ENCODE peak calls at places on chromosomes 1 and 21, in five cellular contexts. X, D, Y, Q and A are unnamed samples.
A peak's percentile ranks its signal among the peaks of the same experiment; 100 is the strongest.

GRCh38 chr1:192805832-192806323 is 3.0 kb upstream of the RGS2 start:
- DNase-seq in Q (no peak), X (peak; percentile 96), D (peak; percentile 91), Y (peak; percentile 78), A (no peak)

GRCh38 chr1:194194724-194195123 is 1008.3 kb upstream of the B3GALT2 start:
- DNase-seq in Y (no peak), D (peak; percentile 35), X (no peak), Q (no peak), A (no peak)

GRCh38 chr1:165376041-165376810 is 19.7 kb upstream of the LMX1A start:
- DNase-seq in Y (peak; percentile 91), X (peak; percentile 74), Q (peak; percentile 87), D (peak; percentile 20), A (peak; percentile 87)

GRCh38 chr1:81681570-81681969 is 119.2 kb upstream of the ADGRL2 start:
- DNase-seq in Q (no peak), Y (no peak), D (peak; percentile 47), X (peak; percentile 43), A (no peak)

GRCh38 chr21:44866780-44867179 is 6.7 kb downstream of the PTTG1IP start:
- DNase-seq in X (peak; percentile 86), Q (no peak), D (peak; percentile 66), Y (peak; percentile 66), A (no peak)

GRCh38 chr1:23598424-23598823 is 39.1 kb upstream of the ID3 start:
- DNase-seq in Y (peak; percentile 99), D (no peak), X (no peak), Q (peak; percentile 97), A (peak; percentile 86)

GRCh38 chr1:8152731-8153702 is 126.9 kb upstream of the ERRFI1 start:
- DNase-seq in Q (no peak), D (no peak), X (no peak), Y (no peak), A (no peak)

GRCh38 chr1:52102336-52103013 is 39.4 kb upstream of the ZFYVE9 start:
- DNase-seq in Y (no peak), X (no peak), Q (no peak), D (no peak), A (peak; percentile 32)

GRCh38 chr1:77639056-77639455 is 43.4 kb downstream of the ZZZ3 start:
- DNase-seq in D (peak; percentile 61), X (peak; percentile 28), Q (no peak), Y (peak; percentile 14), A (no peak)

GRCh38 chr1:207871117-207871649 is 39.7 kb downstream of the CD34 start:
- DNase-seq in Q (no peak), X (no peak), Y (no peak), D (no peak), A (no peak)

GRCh38 chr1:176448340-176448739 is 14.6 kb upstream of the PAPPA2 start:
- DNase-seq in X (no peak), Y (no peak), Q (no peak), D (no peak), A (no peak)

GRCh38 chr21:16013570-16013969 is 283.8 kb downstream of the USP25 start:
- DNase-seq in Y (no peak), X (no peak), Q (no peak), D (no peak), A (no peak)

GRCh38 chr1:9996624-9997582 is at the start of gene RBP7:
- DNase-seq in Q (peak; percentile 59), X (no peak), D (no peak), Y (peak; percentile 35), A (peak; percentile 72)

GRCh38 chr1:173410133-173410793 is 66.9 kb upstream of the PRDX6 start:
- DNase-seq in Q (no peak), X (no peak), D (peak; percentile 70), Y (no peak), A (no peak)

GRCh38 chr1:21577933-21578332 is 68.7 kb downstream of the ALPL start:
- DNase-seq in Q (no peak), X (no peak), D (no peak), Y (no peak), A (no peak)

GRCh38 chr1:199279107-199279506 is 640.3 kb downstream of the PTPRC start:
- DNase-seq in Y (no peak), D (no peak), X (no peak), Q (no peak), A (no peak)

GRCh38 chr21:15221799-15222386 is 157.1 kb upstream of the NRIP1 start:
- DNase-seq in D (peak; percentile 65), Q (peak; percentile 85), Y (peak; percentile 95), X (peak; percentile 53), A (peak; percentile 46)

GRCh38 chr1:243312962-243313634 is 57.3 kb downstream of the SDCCAG8 start:
- DNase-seq in X (no peak), Y (no peak), Q (no peak), D (no peak), A (no peak)

GRCh38 chr1:48526045-48526714 is 54.2 kb upstream of the SPATA6 start:
- DNase-seq in Q (no peak), X (peak; percentile 3), D (peak; percentile 35), Y (peak; percentile 78), A (no peak)

GRCh38 chr1:108016451-108016920 is 51.5 kb upstream of the VAV3 start:
- DNase-seq in X (peak; percentile 82), Y (peak; percentile 85), Q (no peak), D (no peak), A (no peak)

GRCh38 chr1:88175631-88176226 is 508.3 kb upstream of the PKN2 start:
- DNase-seq in X (peak; percentile 11), D (peak; percentile 30), Y (no peak), Q (no peak), A (no peak)

GRCh38 chr1:50474859-50475809 is 51.9 kb upstream of the DMRTA2 start:
- DNase-seq in Q (peak; percentile 75), D (peak; percentile 49), X (no peak), Y (peak; percentile 79), A (no peak)

GRCh38 chr1:155729031-155729898 is 40.4 kb downstream of the DAP3 start:
- DNase-seq in Y (peak; percentile 90), X (peak; percentile 81), D (peak; percentile 69), Q (peak; percentile 71), A (peak; percentile 19)

GRCh38 chr1:223316082-223316481 is 47.9 kb downstream of the SUSD4 start:
- DNase-seq in X (no peak), Q (no peak), Y (no peak), D (no peak), A (no peak)

GRCh38 chr1:222455188-222455879 is 92.6 kb downstream of the HHIPL2 start:
- DNase-seq in Y (peak; percentile 91), X (peak; percentile 87), Q (peak; percentile 82), D (peak; percentile 93), A (peak; percentile 50)

GRCh38 chr21:36388835-36389234 is 3.6 kb downstream of the CHAF1B start:
- DNase-seq in X (peak; percentile 46), Q (peak; percentile 64), D (peak; percentile 54), Y (peak; percentile 80), A (no peak)

GRCh38 chr1:243268751-243269460 is 13.1 kb downstream of the SDCCAG8 start:
- DNase-seq in Y (peak; percentile 69), Q (peak; percentile 33), X (peak; percentile 64), D (peak; percentile 36), A (no peak)

GRCh38 chr1:174743654-174744561 is 255.8 kb upstream of the CACYBP start:
- DNase-seq in X (peak; percentile 67), D (peak; percentile 63), Y (peak; percentile 40), Q (no peak), A (no peak)

GRCh38 chr1:117606608-117607261 is 887 bp downstream of the TENT5C start:
- DNase-seq in Q (peak; percentile 39), X (peak; percentile 70), Y (peak; percentile 51), D (peak; percentile 51), A (peak; percentile 54)

GRCh38 chr21:45986316-45987051 is 4.9 kb downstream of the COL6A1 start:
- DNase-seq in Q (no peak), Y (no peak), X (no peak), D (no peak), A (no peak)

GRCh38 chr1:34684246-34684645 is 70.6 kb upstream of the GJB5 start:
- DNase-seq in D (no peak), Y (peak; percentile 94), X (no peak), Q (peak; percentile 79), A (peak; percentile 17)

GRCh38 chr21:38355992-38356781 is 99.4 kb downstream of the KCNJ15 start:
- DNase-seq in Y (peak; percentile 76), D (peak; percentile 61), X (peak; percentile 64), Q (peak; percentile 83), A (peak; percentile 34)

GRCh38 chr21:45788198-45788597 is 144.7 kb downstream of the PCBP3 start:
- DNase-seq in Y (no peak), D (no peak), X (no peak), Q (no peak), A (no peak)

DNA sequence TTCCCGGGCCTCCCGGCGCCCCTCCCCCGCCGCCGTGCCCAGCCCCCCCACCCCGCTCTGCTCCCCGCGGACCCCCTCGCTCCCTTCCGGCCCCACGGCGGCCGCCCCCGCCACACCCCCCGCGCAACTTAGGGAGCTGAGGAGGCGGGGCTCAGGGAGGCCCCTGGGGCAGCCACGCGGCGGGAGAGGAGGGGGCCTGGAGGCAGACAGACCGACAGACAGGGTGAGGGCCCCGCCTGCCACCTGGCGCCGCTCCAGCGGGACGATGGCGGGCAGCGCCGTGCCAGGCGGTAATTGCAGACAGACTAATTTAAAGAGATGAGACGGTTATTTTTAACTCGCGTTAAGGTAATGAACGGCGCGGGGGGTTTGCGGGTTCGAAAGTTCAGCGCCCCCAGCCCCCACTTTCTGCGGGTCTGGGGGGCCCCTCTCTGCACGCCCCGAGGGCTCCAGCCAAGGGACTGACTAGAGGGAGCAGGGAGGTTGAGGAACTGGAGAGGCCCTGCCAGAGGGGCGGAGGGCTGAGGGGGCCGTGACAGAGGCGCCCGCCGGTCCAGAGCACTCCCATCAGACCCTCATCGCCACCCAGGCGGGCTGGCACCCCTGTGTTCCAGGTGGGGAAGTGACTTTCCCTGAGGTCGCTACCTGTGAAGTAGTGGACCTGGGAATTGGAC is 5.3 kb downstream of the FOXO6 start:
- DNase-seq in Q (no peak), D (no peak), X (no peak), Y (no peak), A (peak; percentile 71)
- H2BK5ac ChIP-seq in Q (no peak overlapping the region), D (no peak overlapping the region), X (no peak overlapping the region), Y (no peak overlapping the region), A (peak overlapping the region; percentile 71)

GRCh38 chr1:203145321-203146041 is 18.0 kb downstream of the ADORA1 start:
- DNase-seq in D (no peak), X (no peak), Q (no peak), Y (no peak), A (no peak)
- H2BK5ac ChIP-seq in D (no peak overlapping the region), X (no peak overlapping the region), Q (no peak overlapping the region), Y (no peak overlapping the region), A (peak overlapping the region; percentile 62)

DNA sequence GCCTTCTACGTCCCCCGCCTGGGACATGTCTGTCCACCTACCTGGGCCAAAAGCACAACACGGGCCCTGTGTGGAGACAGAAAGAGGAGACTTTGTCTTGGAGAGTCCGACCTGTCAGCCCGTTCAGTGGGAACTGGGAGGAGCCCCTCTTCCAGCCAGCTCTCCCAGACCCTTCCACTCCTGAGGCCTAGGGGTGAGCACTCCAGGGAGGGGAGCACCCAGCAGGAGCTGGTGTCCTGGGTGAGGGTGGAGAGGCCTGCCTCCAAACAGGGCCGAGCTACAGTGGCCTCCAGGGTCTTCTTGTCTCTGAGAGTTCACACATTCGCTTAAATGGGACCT is 546 bp downstream of the SPOCD1 start:
- DNase-seq in D (no peak), Y (no peak), Q (no peak), X (no peak), A (no peak)
- H2BK5ac ChIP-seq in D (no peak overlapping the region), Y (no peak overlapping the region), Q (no peak overlapping the region), X (no peak overlapping the region), A (no peak overlapping the region)

GRCh38 chr1:14912831-14913230 is 240.7 kb upstream of the TMEM51 start:
- DNase-seq in X (no peak), Q (no peak), D (no peak), Y (no peak), A (no peak)
- H2BK5ac ChIP-seq in X (no peak overlapping the region), Q (no peak overlapping the region), D (no peak overlapping the region), Y (no peak overlapping the region), A (no peak overlapping the region)